ENCODE peak calls at places on chromosomes 6 and 20, in ten cellular contexts. O is A549, E is astrocyte of the cerebellum, I is upper lobe of right lung, V is endothelial cell, B is colonic mucosa, S is endodermal cell, H is fibroblast of lung, G is AG04450, M is IMR-90. J is an unnamed sample.

GRCh38 chr20:50450961-50451752 is 59.0 kb upstream of the PTPN1 start:
- DNase-seq in O (peak), E (no peak), B (no peak), H (peak), I (no peak), S (peak), G (no peak), M (peak), V (no peak), J (no peak)

GRCh38 chr6:44022296-44022661 is 105.0 kb downstream of the MRPL14 start:
- DNase-seq in V (no peak), M (peak), H (peak), B (no peak), O (no peak), I (peak), S (peak), E (no peak), G (no peak), J (no peak)

GRCh38 chr20:33826270-33826897 is 15.2 kb downstream of the CHMP4B start:
- DNase-seq in O (peak), S (peak), H (no peak), B (no peak), E (no peak), I (no peak), G (no peak), M (no peak), V (no peak), J (no peak)

GRCh38 chr6:26232950-26233607 is 131.9 kb upstream of the BTN3A2 start:
- DNase-seq in V (no peak), O (peak), M (peak), I (no peak), H (peak), G (no peak), S (peak), E (no peak), B (no peak), J (no peak)

GRCh38 chr6:131182991-131183425 is 47.7 kb downstream of the AKAP7 start:
- DNase-seq in M (peak), V (peak), H (peak), E (peak), B (no peak), O (peak), G (no peak), I (no peak), S (peak), J (no peak)

GRCh38 chr20:61588356-61589054 is 336.4 kb downstream of the CDH4 start:
- DNase-seq in V (no peak), G (peak), O (peak), E (peak), B (no peak), I (no peak), M (peak), H (peak), S (no peak), J (no peak)

GRCh38 chr6:41373919-41374617 is 38.7 kb downstream of the NCR2 start:
- DNase-seq in M (no peak), V (peak), I (no peak), G (no peak), O (no peak), H (no peak), B (no peak), S (peak), E (no peak), J (no peak)

GRCh38 chr6:27174958-27175357 is 72.5 kb upstream of the PRSS16 start:
- DNase-seq in I (no peak), M (no peak), E (no peak), S (no peak), H (no peak), G (no peak), O (no peak), V (no peak), B (no peak), J (no peak)

GRCh38 chr6:35483490-35483889 is 13.4 kb downstream of the TEAD3 start:
- DNase-seq in H (no peak), S (peak), E (no peak), V (no peak), O (no peak), I (no peak), M (no peak), B (no peak), G (no peak), J (no peak)

GRCh38 chr20:44409132-44409600 is 53.7 kb downstream of the HNF4A start:
- DNase-seq in B (no peak), M (peak), O (no peak), G (no peak), V (no peak), S (no peak), H (peak), I (no peak), E (peak), J (no peak)

GRCh38 chr6:16633961-16634360 is 127.3 kb downstream of the ATXN1 start:
- DNase-seq in V (no peak), O (no peak), S (no peak), B (no peak), M (no peak), E (no peak), G (no peak), I (no peak), H (no peak), J (no peak)

GRCh38 chr6:36533321-36533720 is 14.0 kb downstream of the STK38 start:
- DNase-seq in B (no peak), O (no peak), E (peak), S (no peak), M (peak), I (no peak), H (no peak), V (no peak), G (no peak), J (no peak)

GRCh38 chr20:652611-653109 is 340 bp downstream of the SRXN1 start:
- DNase-seq in O (peak), G (peak), B (peak), V (no peak), M (peak), E (no peak), H (peak), S (peak), I (peak), J (no peak)

GRCh38 chr6:13494137-13494536 is 6.7 kb upstream of the GFOD1 start:
- DNase-seq in B (no peak), M (no peak), V (no peak), G (no peak), H (no peak), I (no peak), O (no peak), S (peak), E (no peak), J (no peak)

GRCh38 chr6:7658543-7658942 is 67.4 kb upstream of the BMP6 start:
- DNase-seq in B (no peak), G (no peak), O (no peak), E (no peak), H (no peak), V (no peak), I (no peak), M (no peak), S (no peak), J (no peak)

GRCh38 chr6:99338188-99338587 is 11.3 kb downstream of the FAXC start:
- DNase-seq in H (no peak), I (no peak), E (no peak), B (no peak), O (no peak), S (no peak), G (no peak), V (no peak), M (no peak), J (no peak)

GRCh38 chr20:56373942-56374341 is 15.2 kb downstream of the FAM210B start:
- DNase-seq in H (peak), E (peak), G (peak), O (peak), V (no peak), B (no peak), M (peak), I (no peak), S (no peak), J (no peak)

GRCh38 chr6:47710295-47710694 is 11.9 kb downstream of the ADGRF4 start:
- DNase-seq in M (no peak), V (no peak), E (no peak), O (no peak), G (no peak), H (no peak), S (no peak), I (no peak), B (no peak), J (no peak)

GRCh38 chr6:119187596-119187995 is 109.1 kb upstream of the FAM184A start:
- DNase-seq in G (no peak), H (no peak), B (no peak), O (no peak), M (no peak), E (no peak), I (no peak), S (peak), V (no peak), J (no peak)

GRCh38 chr6:110567957-110568696 is 91.7 kb upstream of the SLC22A16 start:
- DNase-seq in S (no peak), V (no peak), H (no peak), O (no peak), E (no peak), M (no peak), I (no peak), B (no peak), G (no peak), J (no peak)

GRCh38 chr6:118893095-118893881 is 664 bp upstream of the ASF1A start:
- DNase-seq in H (peak), I (no peak), V (peak), O (peak), S (no peak), G (no peak), B (peak), M (peak), E (no peak), J (no peak)

DNA sequence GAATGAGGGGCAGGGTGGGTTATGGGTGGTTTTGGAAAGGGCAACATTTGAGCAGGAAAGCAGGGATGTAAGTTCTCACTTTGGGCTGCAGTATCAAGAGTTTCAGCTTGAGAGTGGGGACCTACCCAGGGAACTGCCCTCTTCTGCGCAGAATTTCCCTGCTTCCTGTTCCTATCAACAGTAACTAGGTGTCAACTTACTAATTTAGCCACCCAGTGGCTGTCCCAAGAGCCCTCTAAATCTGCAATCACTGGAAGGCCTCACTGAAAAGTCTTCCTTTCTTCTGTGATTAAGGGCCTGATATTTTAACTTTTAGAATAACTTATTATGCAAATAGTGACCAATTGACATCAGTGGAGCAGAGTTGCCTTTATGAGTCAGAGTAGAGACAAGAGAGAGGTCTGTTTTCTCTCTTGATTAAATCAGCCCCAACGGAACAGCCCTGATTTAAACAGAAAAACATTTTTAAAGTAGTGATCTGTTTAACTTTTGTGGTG is 118.2 kb upstream of the RIPOR2 start:
- DNase-seq in I (no peak), S (no peak), H (peak), B (no peak), V (no peak), O (no peak), G (peak), E (peak), M (peak), J (no peak)
- TF ChIP-seq CTCF in I (no peak), S (peak), H (no peak), B (no peak), V (no peak), O (no peak), G (peak), E (peak), M (no peak), J (no peak)

GRCh38 chr6:163902993-163903392 is 488.5 kb downstream of the QKI start:
- DNase-seq in E (no peak), H (no peak), G (no peak), B (no peak), I (no peak), O (no peak), M (no peak), S (no peak), V (no peak), J (no peak)
- TF ChIP-seq CTCF in E (no peak), H (no peak), G (no peak), B (no peak), I (no peak), O (no peak), M (no peak), S (peak), V (no peak), J (no peak)

GRCh38 chr20:48196006-48196405 is 410.7 kb upstream of the SULF2 start:
- DNase-seq in B (no peak), I (no peak), O (no peak), S (no peak), G (no peak), M (no peak), V (no peak), E (no peak), H (no peak), J (no peak)
- TF ChIP-seq CTCF in B (no peak), I (no peak), O (no peak), S (no peak), G (no peak), M (no peak), V (no peak), E (no peak), H (no peak), J (no peak)

GRCh38 chr6:150900049-150900448 is 34.5 kb downstream of the MTHFD1L start:
- DNase-seq in V (no peak), O (no peak), E (no peak), S (no peak), H (no peak), G (no peak), M (no peak), I (no peak), B (no peak), J (no peak)

GRCh38 chr6:150910561-150910960 is 45.1 kb downstream of the MTHFD1L start:
- DNase-seq in G (no peak), B (no peak), O (peak), V (no peak), H (no peak), E (no peak), M (no peak), S (no peak), I (no peak), J (no peak)

GRCh38 chr6:150902142-150902800 is 36.8 kb downstream of the MTHFD1L start:
- DNase-seq in V (no peak), O (no peak), E (no peak), B (no peak), H (peak), I (no peak), M (no peak), S (no peak), G (no peak), J (no peak)

GRCh38 chr6:150907385-150907784 is 41.9 kb downstream of the MTHFD1L start:
- DNase-seq in E (no peak), I (no peak), S (no peak), V (no peak), H (no peak), M (no peak), G (no peak), O (no peak), B (no peak), J (no peak)

DNA sequence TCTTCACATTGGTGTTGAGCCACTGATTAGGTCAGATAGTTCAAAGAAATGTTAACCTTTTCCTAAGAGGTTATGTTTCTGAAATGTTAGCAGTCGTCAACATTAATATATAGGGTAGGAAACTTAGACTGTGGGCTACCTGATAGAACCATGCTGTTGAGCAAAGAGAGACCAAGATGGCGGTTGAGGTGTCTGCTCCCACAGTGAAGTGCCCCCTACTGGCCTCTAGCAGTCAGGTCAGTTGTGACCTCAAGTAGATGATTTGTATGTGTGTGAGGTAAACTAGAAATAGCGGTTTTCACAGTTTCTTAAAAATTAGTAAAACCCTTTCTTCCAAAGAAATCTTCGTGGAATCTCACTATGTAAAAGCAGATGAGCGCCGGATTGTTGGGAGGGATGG is 40.3 kb downstream of the MTHFD1L start:
- DNase-seq in G (no peak), I (no peak), B (no peak), S (no peak), V (no peak), E (no peak), M (no peak), O (no peak), H (no peak), J (no peak)
- TF ChIP-seq CTCF in G (peak), I (peak), B (no peak), S (peak), V (peak), E (no peak), M (no peak), O (peak), H (peak), J (peak)

GRCh38 chr6:157312733-157313132 is 10.6 kb downstream of the TMEM242 start:
- DNase-seq in H (no peak), E (peak), M (peak), O (no peak), I (no peak), V (no peak), S (no peak), B (no peak), G (no peak), J (no peak)
- TF ChIP-seq CTCF in H (no peak), E (no peak), M (no peak), O (no peak), I (no peak), V (no peak), S (no peak), B (no peak), G (no peak), J (no peak)

GRCh38 chr6:136341967-136342366 is 52.3 kb upstream of the BCLAF1 start:
- DNase-seq in M (no peak), G (no peak), V (no peak), H (no peak), E (no peak), I (no peak), S (no peak), B (no peak), O (no peak), J (no peak)

GRCh38 chr6:136341367-136341766 is 51.7 kb upstream of the BCLAF1 start:
- DNase-seq in S (no peak), I (no peak), V (no peak), H (no peak), B (no peak), M (no peak), G (no peak), E (no peak), O (no peak), J (no peak)

GRCh38 chr6:136335736-136336362 is 46.2 kb upstream of the BCLAF1 start:
- DNase-seq in G (no peak), I (no peak), H (peak), M (peak), E (no peak), S (peak), B (no peak), V (no peak), O (no peak), J (no peak)

GRCh38 chr6:136337606-136338005 is 48.0 kb upstream of the BCLAF1 start:
- DNase-seq in E (no peak), V (no peak), M (no peak), S (no peak), O (no peak), H (no peak), G (no peak), B (no peak), I (no peak), J (no peak)

GRCh38 chr6:136338486-136338885 is 48.8 kb upstream of the BCLAF1 start:
- DNase-seq in O (no peak), G (no peak), S (no peak), B (no peak), I (no peak), H (no peak), E (no peak), M (no peak), V (no peak), J (no peak)
- TF ChIP-seq CTCF in O (no peak), G (no peak), S (peak), B (no peak), I (no peak), H (no peak), E (no peak), M (no peak), V (no peak), J (peak)

GRCh38 chr6:121794630-121795029 is 359.2 kb downstream of the GJA1 start:
- DNase-seq in E (peak), H (peak), O (peak), S (no peak), G (peak), V (no peak), I (no peak), B (no peak), M (peak), J (no peak)

GRCh38 chr6:121791396-121792315 is 356.2 kb downstream of the GJA1 start:
- DNase-seq in E (no peak), B (no peak), V (no peak), I (no peak), G (no peak), H (peak), M (no peak), O (peak), S (peak), J (no peak)
- TF ChIP-seq CTCF in E (peak), B (no peak), V (no peak), I (no peak), G (no peak), H (no peak), M (no peak), O (no peak), S (peak), J (no peak)